ENCODE peak calls at places on chromosomes 1 and 21, in nine cellular contexts. P is NCI-H2107; Z is activated naive CD8-positive, alpha-beta T cell treated with anti-CD3 and anti-CD28 coated beads, Interleukin-2, amount 50 U/mL, for 24 hours; V is GM04503; J is HS-5; Q is stimulated activated CD4-positive, alpha-beta T cell treated with anti-CD3 and anti-CD28 coated beads, TNF-alpha, amount 100 ng/mL, for 48 hours; L is hypothalamus; H is NCI-H2171 treated with DMSO at 0.1 percent for 48 hours; W is hepatocyte. N is an unnamed sample.

GRCh38 chr1:68016364-68016763 is 34.1 kb downstream of the DIRAS3 start:
- DNase-seq in P (no peak), Z (no peak), V (peak; percentile 53), J (no peak), Q (no peak), L (no peak), H (no peak), W (no peak), N (no peak)

GRCh38 chr1:91680556-91680955 is 179.9 kb downstream of the CDC7 start:
- DNase-seq in P (no peak), Z (no peak), V (no peak), J (no peak), Q (no peak), L (no peak), H (no peak), W (no peak), N (no peak)

GRCh38 chr1:216325336-216325735 is 97.9 kb downstream of the USH2A start:
- DNase-seq in P (no peak), Z (no peak), V (no peak), J (no peak), Q (no peak), L (no peak), H (no peak), W (no peak), N (no peak)

GRCh38 chr1:30966690-30967369 is 58.3 kb upstream of the SDC3 start:
- DNase-seq in P (peak; percentile 58), Z (no peak), V (no peak), J (peak; percentile 43), Q (no peak), L (no peak), H (peak; percentile 95), W (peak; percentile 72), N (no peak)

GRCh38 chr1:244011251-244011650 is 39.8 kb upstream of the ZBTB18 start:
- DNase-seq in P (no peak), Z (no peak), V (no peak), J (no peak), Q (no peak), L (no peak), H (no peak), W (no peak), N (no peak)

GRCh38 chr1:26016258-26016943 is 5.2 kb upstream of the EXTL1 start:
- DNase-seq in P (no peak), Z (no peak), V (no peak), J (no peak), Q (no peak), L (no peak), H (peak; percentile 97), W (no peak), N (no peak)

GRCh38 chr1:206911064-206911663 is 10.6 kb downstream of the FCMR start:
- DNase-seq in P (no peak), Z (no peak), V (no peak), J (peak; percentile 61), Q (no peak), L (no peak), H (peak; percentile 63), W (peak; percentile 73), N (no peak)

GRCh38 chr1:175887981-175888428 is 144.6 kb upstream of the TNR start:
- DNase-seq in P (peak; percentile 35), Z (peak; percentile 36), V (no peak), J (no peak), Q (no peak), L (peak; percentile 58), H (peak; percentile 68), W (peak; percentile 85), N (peak; percentile 40)

GRCh38 chr1:112904071-112904830 is 51.7 kb downstream of the SLC16A1 start:
- DNase-seq in P (no peak), Z (peak; percentile 42), V (peak; percentile 33), J (peak; percentile 55), Q (peak; percentile 40), L (no peak), H (no peak), W (peak; percentile 16), N (no peak)

GRCh38 chr1:7549693-7550161 is 221.4 kb upstream of the VAMP3 start:
- DNase-seq in P (no peak), Z (peak; percentile 23), V (no peak), J (no peak), Q (no peak), L (no peak), H (peak; percentile 12), W (no peak), N (no peak)

GRCh38 chr21:38818336-38818723 is 12.6 kb downstream of the ETS2 start:
- DNase-seq in P (no peak), Z (no peak), V (no peak), J (no peak), Q (no peak), L (no peak), H (no peak), W (no peak), N (no peak)

GRCh38 chr21:42431196-42431595 is 27.5 kb downstream of the UBASH3A start:
- DNase-seq in P (no peak), Z (no peak), V (no peak), J (no peak), Q (no peak), L (no peak), H (no peak), W (no peak), N (no peak)

GRCh38 chr21:42309753-42310213 is 5.4 kb downstream of the TFF3 start:
- DNase-seq in P (peak; percentile 82), Z (peak; percentile 82), V (no peak), J (no peak), Q (peak; percentile 52), L (no peak), H (no peak), W (peak; percentile 75), N (no peak)

GRCh38 chr1:8560611-8561544 is 243.0 kb downstream of the SLC45A1 start:
- DNase-seq in P (no peak), Z (no peak), V (no peak), J (no peak), Q (no peak), L (no peak), H (peak; percentile 76), W (peak; percentile 65), N (peak; percentile 65)

GRCh38 chr1:244768804-244769203 is 66.7 kb upstream of the COX20 start:
- DNase-seq in P (no peak), Z (no peak), V (no peak), J (no peak), Q (no peak), L (no peak), H (no peak), W (no peak), N (no peak)

GRCh38 chr1:172449585-172450523 is 6.0 kb upstream of the PIGC start:
- DNase-seq in P (peak; percentile 38), Z (peak; percentile 22), V (no peak), J (no peak), Q (no peak), L (peak; percentile 13), H (peak; percentile 16), W (peak; percentile 86), N (peak; percentile 24)

GRCh38 chr1:218705911-218706893 is 361.1 kb downstream of the TGFB2 start:
- DNase-seq in P (no peak), Z (no peak), V (peak; percentile 99), J (peak; percentile 98), Q (no peak), L (no peak), H (no peak), W (peak; percentile 55), N (no peak)

GRCh38 chr21:35635261-35635660 is 425.1 kb downstream of the SETD4 start:
- DNase-seq in P (no peak), Z (no peak), V (peak; percentile 76), J (peak; percentile 94), Q (no peak), L (no peak), H (no peak), W (no peak), N (no peak)

GRCh38 chr1:31715097-31715872 is 11.5 kb upstream of the COL16A1 start:
- DNase-seq in P (no peak), Z (peak; percentile 64), V (peak; percentile 74), J (peak; percentile 63), Q (no peak), L (peak; percentile 61), H (no peak), W (peak; percentile 96), N (no peak)

GRCh38 chr1:66292341-66292740 is 241.6 kb upstream of the SGIP1 start:
- DNase-seq in P (no peak), Z (no peak), V (no peak), J (no peak), Q (no peak), L (no peak), H (no peak), W (no peak), N (no peak)

GRCh38 chr1:201140235-201140940 is 13.4 kb upstream of the ASCL5 start:
- DNase-seq in P (peak; percentile 28), Z (no peak), V (no peak), J (no peak), Q (no peak), L (no peak), H (no peak), W (no peak), N (no peak)